ENCODE peak calls at places on chromosomes 11 and 22, in seven cellular contexts. I is iPS-NIHi11, B is dorsolateral prefrontal cortex, E is HFFc6, D is prostate gland, R is cerebellar cortex, S is HT1080. J is an unnamed sample.

GRCh38 chr11:8089791-8090510 is 8.9 kb downstream of the TUB start:
- DNase-seq in I (no peak), B (no peak), E (no peak), D (no peak), R (no peak), S (no peak), J (no peak)

GRCh38 chr11:46894506-46894905 is 23.8 kb downstream of the LRP4 start:
- DNase-seq in I (no peak), B (no peak), E (no peak), D (no peak), R (no peak), S (no peak), J (no peak)

GRCh38 chr22:36077261-36077660 is 48.6 kb upstream of the RBFOX2 start:
- DNase-seq in I (no peak), B (no peak), E (peak), D (no peak), R (no peak), S (no peak), J (no peak)

GRCh38 chr22:47814474-47814873 is 1052.0 kb downstream of the TBC1D22A start:
- DNase-seq in I (no peak), B (no peak), E (no peak), D (no peak), R (no peak), S (no peak), J (no peak)

GRCh38 chr11:28476053-28476452 is 367.9 kb downstream of the METTL15 start:
- DNase-seq in I (no peak), B (no peak), E (no peak), D (no peak), R (no peak), S (no peak), J (no peak)

GRCh38 chr11:127219704-127220103 is 219.1 kb upstream of the KIRREL3 start:
- DNase-seq in I (no peak), B (no peak), E (no peak), D (no peak), R (no peak), S (no peak), J (no peak)

GRCh38 chr11:12914401-12914912 is 94.7 kb upstream of the RASSF10 start:
- DNase-seq in I (peak), B (peak), E (peak), D (peak), R (peak), S (no peak), J (peak)

GRCh38 chr11:5689551-5689983 is at the start of gene TRIM22:
- DNase-seq in I (peak), B (no peak), E (peak), D (peak), R (peak), S (peak), J (no peak)

GRCh38 chr11:105673089-105673488 is 63.2 kb downstream of the GRIA4 start:
- DNase-seq in I (peak), B (no peak), E (no peak), D (peak), R (no peak), S (peak), J (peak)

GRCh38 chr11:111064118-111064517 is 181.4 kb upstream of the POU2AF2 start:
- DNase-seq in I (no peak), B (peak), E (peak), D (no peak), R (no peak), S (peak), J (no peak)

GRCh38 chr11:12276356-12276755 is 101.0 kb upstream of the PARVA start:
- DNase-seq in I (no peak), B (no peak), E (no peak), D (no peak), R (no peak), S (no peak), J (no peak)

GRCh38 chr22:49402169-49402568 is 425.5 kb downstream of the BRD1 start:
- DNase-seq in I (no peak), B (no peak), E (no peak), D (no peak), R (no peak), S (no peak), J (no peak)

GRCh38 chr11:112997829-112998228 is 36.6 kb downstream of the NCAM1 start:
- DNase-seq in I (no peak), B (no peak), E (no peak), D (no peak), R (no peak), S (no peak), J (no peak)

GRCh38 chr11:125123947-125124633 is 12.7 kb upstream of the TMEM218 start:
- DNase-seq in I (peak), B (no peak), E (peak), D (no peak), R (peak), S (peak), J (peak)

GRCh38 chr11:130088909-130089668 is 19.4 kb downstream of the APLP2 start:
- DNase-seq in I (no peak), B (no peak), E (no peak), D (no peak), R (peak), S (no peak), J (no peak)

GRCh38 chr11:2446590-2447252 is 1.9 kb downstream of the KCNQ1 start:
- DNase-seq in I (peak), B (no peak), E (no peak), D (no peak), R (no peak), S (no peak), J (peak)

GRCh38 chr11:126304457-126305072 is 705 bp downstream of the DCPS start:
- DNase-seq in I (no peak), B (no peak), E (peak), D (no peak), R (no peak), S (no peak), J (no peak)

GRCh38 chr11:61037694-61038093 is 64.6 kb upstream of the CD5 start:
- DNase-seq in I (no peak), B (peak), E (no peak), D (no peak), R (peak), S (peak), J (peak)

GRCh38 chr11:63938481-63939350 is at the start of gene NAA40:
- DNase-seq in I (peak), B (peak), E (peak), D (peak), R (peak), S (peak), J (peak)

GRCh38 chr11:12195773-12196172 is 85.4 kb downstream of the MICAL2 start:
- DNase-seq in I (no peak), B (no peak), E (no peak), D (no peak), R (no peak), S (no peak), J (no peak)

GRCh38 chr11:60809249-60809648 is 24.1 kb downstream of the MS4A10 start:
- DNase-seq in I (no peak), B (no peak), E (no peak), D (no peak), R (no peak), S (no peak), J (no peak)

J was measured in head of caudate nucleus.